ENCODE peak calls at places on chromosomes 1 and 21, in five cellular contexts. F, V, W, E and J are unnamed samples.

GRCh38 chr1:100360790-100361232 is 8.5 kb downstream of the CDC14A start:
- DNase-seq in V (peak; percentile 75), E (no peak), W (peak; percentile 49), F (no peak), J (no peak)

GRCh38 chr21:25929859-25930520 is 195.2 kb downstream of the GABPA start:
- DNase-seq in W (no peak), E (no peak), V (no peak), F (no peak), J (no peak)

GRCh38 chr1:58893257-58893869 is 109.5 kb upstream of the JUN start:
- DNase-seq in E (no peak), V (no peak), F (no peak), W (peak; percentile 73), J (no peak)

GRCh38 chr21:36887983-36888382 is 78.5 kb downstream of the HLCS start:
- DNase-seq in V (no peak), F (no peak), E (no peak), W (no peak), J (no peak)

GRCh38 chr1:32958827-32959226 is 5.8 kb downstream of the RNF19B start:
- DNase-seq in F (no peak), W (no peak), E (no peak), V (no peak), J (no peak)

GRCh38 chr21:20207335-20207734 is 790.9 kb upstream of the NCAM2 start:
- DNase-seq in W (no peak), V (no peak), F (no peak), E (no peak), J (no peak)

GRCh38 chr1:4273747-4274146 is 373.7 kb upstream of the C1orf174 start:
- DNase-seq in E (no peak), W (no peak), V (no peak), F (no peak), J (no peak)

GRCh38 chr1:179155615-179156014 is 73.7 kb downstream of the TOR3A start:
- DNase-seq in W (no peak), E (no peak), F (no peak), V (no peak), J (no peak)

GRCh38 chr1:40404670-40405462 is 31.3 kb downstream of the SMAP2 start:
- DNase-seq in F (peak; percentile 76), E (no peak), V (no peak), W (no peak), J (no peak)

GRCh38 chr1:115652236-115652788 is 10.5 kb downstream of the VANGL1 start:
- DNase-seq in E (no peak), W (no peak), F (no peak), V (no peak), J (no peak)
- H3K4me1 ChIP-seq in E (peaks cover 47% of the 10 kb centered on the region), W (peaks cover 80% of the 10 kb centered on the region), F (no peaks in the 10 kb centered on the region), V (peaks cover 66% of the 10 kb centered on the region), J (peaks cover 89% of the 10 kb centered on the region)

DNA sequence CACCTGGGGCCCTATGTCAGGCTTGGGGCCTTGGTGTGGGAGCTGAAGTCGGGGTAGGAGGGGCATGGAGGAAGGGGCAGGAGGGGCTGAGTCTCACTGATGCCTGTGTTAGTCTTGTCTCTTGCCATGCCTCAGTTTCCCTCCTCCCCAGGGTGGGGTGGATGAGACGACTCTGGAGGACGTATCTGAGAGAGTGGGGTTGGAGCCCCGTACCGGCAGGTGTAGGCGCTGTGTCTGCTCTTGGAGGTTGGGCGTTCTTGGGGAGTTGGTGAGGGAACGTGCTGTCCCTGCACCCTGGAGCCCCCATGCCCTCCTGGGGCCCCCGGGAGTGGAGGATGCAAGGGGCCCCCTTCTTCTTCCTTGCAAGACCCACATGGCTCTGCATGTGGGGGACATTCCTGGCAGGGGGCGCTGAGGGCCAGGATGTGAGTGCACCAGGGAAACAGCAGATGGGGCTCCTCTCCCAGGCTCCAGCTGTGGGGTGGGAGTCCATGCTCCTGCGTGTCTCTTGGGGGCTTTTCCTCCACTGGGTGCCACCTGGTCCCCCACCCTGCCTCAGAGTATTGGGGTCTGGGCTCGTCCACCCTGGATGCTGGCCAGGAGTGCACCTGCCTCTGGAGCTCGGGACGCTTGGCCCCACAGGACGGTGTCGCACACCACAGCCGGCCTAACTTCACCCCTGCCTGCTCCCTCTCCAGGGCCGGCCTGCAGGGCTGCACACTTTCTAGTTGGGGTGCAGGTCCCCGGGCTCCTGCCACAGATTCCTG is 1.4 kb upstream of the TNFRSF14 start:
- DNase-seq in E (no peak), W (no peak), F (peak; percentile 34), V (no peak), J (no peak)
- H3K4me1 ChIP-seq in E (no peaks in the 10 kb centered on the region), W (peaks cover 34% of the 10 kb centered on the region), F (peaks cover 15% of the 10 kb centered on the region), V (peaks cover 35% of the 10 kb centered on the region), J (peaks cover 34% of the 10 kb centered on the region)

GRCh38 chr1:166116026-166116425 is 50.8 kb downstream of the FAM78B start:
- DNase-seq in F (no peak), W (no peak), V (no peak), E (no peak), J (no peak)
- H3K4me1 ChIP-seq in F (no peaks in the 10 kb centered on the region), W (no peaks in the 10 kb centered on the region), V (no peaks in the 10 kb centered on the region), E (no peaks in the 10 kb centered on the region), J (no peaks in the 10 kb centered on the region)

GRCh38 chr1:229060140-229060539 is 210.8 kb upstream of the RAB4A start:
- DNase-seq in E (no peak), V (no peak), F (no peak), W (no peak), J (no peak)

GRCh38 chr1:229062135-229062534 is 208.8 kb upstream of the RAB4A start:
- DNase-seq in W (peak; percentile 51), E (no peak), V (peak; percentile 76), F (no peak), J (no peak)

GRCh38 chr1:229058716-229059115 is 212.2 kb upstream of the RAB4A start:
- DNase-seq in F (no peak), E (no peak), V (peak; percentile 72), W (no peak), J (no peak)

GRCh38 chr1:229059671-229060079 is 211.2 kb upstream of the RAB4A start:
- DNase-seq in V (no peak), F (peak; percentile 9), E (no peak), W (peak; percentile 46), J (no peak)

DNA sequence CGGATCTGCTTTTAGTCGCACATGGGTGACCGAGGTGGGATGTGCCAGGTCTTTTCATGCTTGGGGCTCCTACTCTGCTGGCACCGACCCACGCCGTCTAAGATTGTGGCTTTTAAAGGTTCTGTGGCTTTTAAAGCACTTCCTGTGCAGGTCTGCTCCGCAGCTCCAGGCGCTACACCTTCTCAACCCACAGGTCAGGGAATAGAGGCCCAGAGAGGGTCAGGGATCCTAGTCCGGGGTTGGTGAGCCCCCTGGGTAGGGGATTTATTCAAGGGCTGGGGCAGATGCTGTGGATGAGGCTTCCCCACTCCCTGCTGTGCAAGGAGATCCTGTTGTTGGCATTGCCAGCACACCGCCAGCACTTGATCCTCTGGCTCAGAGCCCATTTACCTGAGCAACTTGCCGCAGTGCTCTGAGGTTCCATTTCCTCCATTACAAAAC is 212.8 kb upstream of the RAB4A start:
- DNase-seq in F (no peak), V (no peak), E (no peak), W (no peak), J (no peak)
- H3K4me1 ChIP-seq in F (no peaks in the 10 kb centered on the region), V (peaks cover 25% of the 10 kb centered on the region), E (peaks cover 3% of the 10 kb centered on the region), W (peaks cover 24% of the 10 kb centered on the region), J (peaks cover 37% of the 10 kb centered on the region)